ENCODE peak calls at places on chromosome 20, in ten cellular contexts. X is WERI-Rb-1, A is fibroblast of mammary gland, B is cardiac muscle cell, E is AG04450, M is glutamatergic neuron, R is lower leg skin, I is epithelial cell of esophagus, V is cardiac fibroblast, J is adrenal gland. S is an unnamed sample.

GRCh38 chr20:3735768-3736167 is 3.3 kb downstream of the HSPA12B start:
- DNase-seq in X (no peak), A (no peak), B (no peak), E (no peak), M (no peak), R (no peak), I (no peak), V (no peak), J (no peak), S (no peak)

GRCh38 chr20:420721-421574 is 12.8 kb downstream of the RBCK1 start:
- DNase-seq in X (peak; percentile 47), A (no peak), B (no peak), E (no peak), M (peak; percentile 61), R (no peak), I (no peak), V (no peak), J (no peak), S (peak; percentile 36)

GRCh38 chr20:7346026-7346425 is 578.5 kb downstream of the BMP2 start:
- DNase-seq in X (no peak), A (no peak), B (no peak), E (no peak), M (no peak), R (no peak), I (peak; percentile 50), V (no peak), J (no peak), S (no peak)

GRCh38 chr20:2759603-2760360 is 40.6 kb downstream of the CPXM1 start:
- DNase-seq in X (no peak), A (no peak), B (no peak), E (no peak), M (no peak), R (peak; percentile 70), I (no peak), V (no peak), J (no peak), S (no peak)

GRCh38 chr20:38642498-38642897 is 40.9 kb downstream of the ARHGAP40 start:
- DNase-seq in X (no peak), A (no peak), B (no peak), E (no peak), M (no peak), R (no peak), I (no peak), V (no peak), J (no peak), S (no peak)

GRCh38 chr20:48789185-48789668 is 38.6 kb downstream of the PREX1 start:
- DNase-seq in X (no peak), A (no peak), B (no peak), E (no peak), M (no peak), R (no peak), I (no peak), V (no peak), J (no peak), S (no peak)

GRCh38 chr20:5612476-5613291 is 137.5 kb upstream of the SHLD1 start:
- DNase-seq in X (no peak), A (peak; percentile 85), B (peak; percentile 46), E (no peak), M (no peak), R (peak; percentile 83), I (peak; percentile 63), V (peak; percentile 70), J (no peak), S (no peak)

GRCh38 chr20:4508773-4509172 is 212.9 kb upstream of the PRND start:
- DNase-seq in X (no peak), A (no peak), B (no peak), E (no peak), M (no peak), R (no peak), I (peak; percentile 26), V (no peak), J (no peak), S (no peak)

GRCh38 chr20:47506335-47506734 is 4.6 kb downstream of the NCOA3 start:
- DNase-seq in X (no peak), A (no peak), B (no peak), E (no peak), M (no peak), R (no peak), I (no peak), V (no peak), J (no peak), S (no peak)
- TF ChIP-seq CTCF in X (no peak), A (no peak), B (no peak), E (no peak), M (no peak), R (no peak), I (no peak), V (no peak), J (no peak), S (no peak)

GRCh38 chr20:20859510-20859909 is 147.1 kb upstream of the RALGAPA2 start:
- DNase-seq in X (no peak), A (no peak), B (no peak), E (no peak), M (no peak), R (no peak), I (no peak), V (no peak), J (no peak), S (no peak)

GRCh38 chr20:20869161-20869560 is 156.7 kb upstream of the RALGAPA2 start:
- DNase-seq in X (no peak), A (no peak), B (no peak), E (no peak), M (no peak), R (no peak), I (no peak), V (no peak), J (no peak), S (no peak)

GRCh38 chr20:20860078-20860806 is 147.8 kb upstream of the RALGAPA2 start:
- DNase-seq in X (peak; percentile 84), A (peak; percentile 88), B (peak; percentile 86), E (peak; percentile 36), M (peak; percentile 99), R (peak; percentile 96), I (peak; percentile 80), V (peak; percentile 82), J (peak; percentile 90), S (peak; percentile 97)

DNA sequence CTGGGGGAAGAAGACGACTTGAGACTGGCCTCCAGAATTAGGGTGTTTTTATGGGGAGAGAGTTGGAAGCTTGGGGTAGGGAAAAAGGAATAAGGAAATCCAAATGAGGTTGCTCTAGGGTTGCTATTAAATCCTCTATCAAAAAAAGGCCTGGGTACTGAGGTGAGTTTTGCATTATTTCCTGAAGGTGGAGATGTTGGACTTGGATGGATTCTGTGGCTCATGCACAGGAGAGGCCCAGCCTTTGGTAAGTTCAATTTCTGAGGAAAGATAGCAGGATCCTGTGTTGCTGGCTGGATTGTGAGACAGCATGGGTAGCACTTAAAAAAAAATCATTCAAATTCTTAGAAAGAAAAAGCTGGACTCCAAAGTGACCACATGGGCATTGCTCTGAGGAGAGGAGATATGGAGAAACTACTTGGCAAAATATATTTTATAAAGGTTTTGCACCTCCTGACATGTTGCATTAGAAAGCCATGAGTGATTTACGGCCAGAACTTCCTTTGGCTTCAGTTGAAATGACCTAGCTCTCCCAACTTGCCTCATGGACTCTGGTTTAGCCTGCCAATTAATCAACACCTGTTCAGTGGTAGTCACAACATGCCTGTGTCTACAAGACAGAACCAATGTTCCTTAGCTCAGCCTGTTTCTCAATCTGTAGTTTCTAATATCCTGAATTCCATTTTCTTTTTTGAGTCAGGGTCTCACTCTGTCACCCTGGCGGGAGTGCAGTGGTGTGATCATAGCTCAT is 152.1 kb upstream of the RALGAPA2 start:
- DNase-seq in X (no peak), A (peak; percentile 4), B (peak; percentile 6), E (no peak), M (no peak), R (no peak), I (peak; percentile 32), V (peak; percentile 3), J (no peak), S (no peak)
- TF ChIP-seq CTCF in X (peak; percentile 20), A (no peak), B (no peak), E (peak; percentile 19), M (peak; percentile 31), R (no peak), I (peak; percentile 47), V (no peak), J (peak; percentile 12), S (no peak)

GRCh38 chr20:45306431-45306982 is at the start of gene RBPJL:
- DNase-seq in X (no peak), A (no peak), B (peak; percentile 14), E (no peak), M (peak; percentile 56), R (no peak), I (no peak), V (no peak), J (no peak), S (peak; percentile 67)

GRCh38 chr20:45309075-45309474 is 976 bp upstream of the MATN4 start:
- DNase-seq in X (no peak), A (no peak), B (no peak), E (no peak), M (no peak), R (no peak), I (no peak), V (no peak), J (no peak), S (no peak)

GRCh38 chr20:45307076-45307645 is 521 bp downstream of the RBPJL start:
- DNase-seq in X (no peak), A (no peak), B (no peak), E (no peak), M (no peak), R (no peak), I (no peak), V (no peak), J (no peak), S (no peak)

GRCh38 chr20:45305262-45305661 is 1.4 kb upstream of the RBPJL start:
- DNase-seq in X (no peak), A (no peak), B (no peak), E (no peak), M (no peak), R (no peak), I (no peak), V (no peak), J (no peak), S (no peak)

DNA sequence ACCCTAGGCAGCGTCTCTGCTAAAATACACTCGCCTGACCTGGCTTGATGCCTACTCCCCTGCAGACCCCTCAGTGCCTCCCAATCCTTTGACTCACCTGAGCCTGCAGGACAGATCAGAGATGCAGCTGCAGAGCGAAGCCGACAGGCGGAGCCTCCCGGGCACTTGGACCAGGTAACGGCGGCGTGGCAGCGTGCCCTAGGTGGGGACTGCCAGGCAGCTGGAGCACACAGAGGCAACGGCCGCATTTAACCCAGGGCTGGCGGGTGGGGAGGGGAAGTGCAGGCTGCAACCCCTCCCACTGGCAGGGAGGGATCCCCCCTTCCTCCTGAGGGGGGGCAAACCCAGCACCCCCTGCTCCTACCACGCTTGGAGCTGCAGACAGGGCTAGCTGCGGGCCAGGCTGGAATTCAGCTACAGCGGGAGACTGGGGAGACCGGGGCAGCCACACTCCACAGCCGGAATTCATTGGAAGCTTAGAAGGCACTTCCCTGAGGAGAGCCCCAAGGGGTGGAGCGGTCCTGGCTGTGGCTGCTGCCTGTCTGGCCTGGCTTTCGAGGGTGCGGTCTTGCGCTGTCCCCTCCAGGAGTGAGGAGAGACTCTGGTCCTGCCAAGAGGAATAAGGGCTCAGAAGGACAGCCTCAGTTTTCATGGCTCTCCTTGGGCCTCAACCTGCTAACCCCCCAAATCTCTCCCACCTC is at the start of gene MATN4:
- DNase-seq in X (no peak), A (no peak), B (no peak), E (no peak), M (no peak), R (no peak), I (peak; percentile 47), V (no peak), J (no peak), S (no peak)
- TF ChIP-seq CTCF in X (no peak), A (no peak), B (no peak), E (peak; percentile 3), M (no peak), R (no peak), I (peak; percentile 61), V (no peak), J (no peak), S (no peak)

GRCh38 chr20:63484236-63484635 is 11.8 kb upstream of the KCNQ2 start:
- DNase-seq in X (no peak), A (no peak), B (no peak), E (no peak), M (peak; percentile 17), R (no peak), I (no peak), V (no peak), J (no peak), S (no peak)

GRCh38 chr20:63482021-63482587 is 9.6 kb upstream of the KCNQ2 start:
- DNase-seq in X (no peak), A (no peak), B (no peak), E (no peak), M (no peak), R (no peak), I (no peak), V (no peak), J (no peak), S (no peak)

GRCh38 chr20:63481503-63481902 is 9.0 kb upstream of the KCNQ2 start:
- DNase-seq in X (no peak), A (no peak), B (no peak), E (no peak), M (no peak), R (no peak), I (no peak), V (no peak), J (no peak), S (no peak)

GRCh38 chr20:63484651-63485403 is 12.4 kb upstream of the KCNQ2 start:
- DNase-seq in X (no peak), A (no peak), B (no peak), E (no peak), M (no peak), R (no peak), I (no peak), V (no peak), J (no peak), S (no peak)

GRCh38 chr20:63483834-63484233 is 11.4 kb upstream of the KCNQ2 start:
- DNase-seq in X (peak; percentile 77), A (no peak), B (no peak), E (no peak), M (peak; percentile 38), R (no peak), I (no peak), V (no peak), J (no peak), S (no peak)
- TF ChIP-seq CTCF in X (peak; percentile 79), A (no peak), B (no peak), E (no peak), M (no peak), R (no peak), I (no peak), V (no peak), J (no peak), S (no peak)

S was measured in endothelial cell.